ENCODE peak calls at places on chromosomes 7 and 10, in ten cellular contexts. One of them, this sample, is unnamed.

GRCh38 chr7:146054909-146055308 is 61.7 kb upstream of the CNTNAP2 start:
- DNase-seq in G401: no peak
- DNase-seq in HT-29: no peak
- DNase-seq in activated CD4-positive, alpha-beta T cell treated with anti-CD3 and anti-CD28 coated beads, Interleukin-2, amount 50 U/mL, for 1 hour: no peak
- DNase-seq in AG09309: no peak
- DNase-seq in choroid plexus epithelial cell: peak; percentile 31
- DNase-seq in neural progenitor cell: no peak
- DNase-seq in uterus: no peak
- DNase-seq in C1 segment of cervical spinal cord: no peak
- DNase-seq in central memory CD8-positive, alpha-beta T cell: no peak
- DNase-seq in this sample: no peak

GRCh38 chr10:14617125-14617524 is 157.6 kb downstream of the FAM107B start:
- DNase-seq in uterus: no peak
- DNase-seq in G401: no peak
- DNase-seq in HT-29: no peak
- DNase-seq in C1 segment of cervical spinal cord: no peak
- DNase-seq in activated CD4-positive, alpha-beta T cell treated with anti-CD3 and anti-CD28 coated beads, Interleukin-2, amount 50 U/mL, for 1 hour: no peak
- DNase-seq in neural progenitor cell: no peak
- DNase-seq in AG09309: no peak
- DNase-seq in choroid plexus epithelial cell: no peak
- DNase-seq in central memory CD8-positive, alpha-beta T cell: no peak
- DNase-seq in this sample: no peak

GRCh38 chr7:126450269-126450671 is 802.5 kb downstream of the GRM8 start:
- DNase-seq in central memory CD8-positive, alpha-beta T cell: no peak
- DNase-seq in AG09309: no peak
- DNase-seq in neural progenitor cell: no peak
- DNase-seq in C1 segment of cervical spinal cord: no peak
- DNase-seq in HT-29: no peak
- DNase-seq in uterus: no peak
- DNase-seq in activated CD4-positive, alpha-beta T cell treated with anti-CD3 and anti-CD28 coated beads, Interleukin-2, amount 50 U/mL, for 1 hour: no peak
- DNase-seq in G401: no peak
- DNase-seq in choroid plexus epithelial cell: peak; percentile 33
- DNase-seq in this sample: no peak

GRCh38 chr10:44195120-44196007 is 189.5 kb downstream of the CXCL12 start:
- DNase-seq in choroid plexus epithelial cell: peak; percentile 93
- DNase-seq in central memory CD8-positive, alpha-beta T cell: no peak
- DNase-seq in C1 segment of cervical spinal cord: no peak
- DNase-seq in activated CD4-positive, alpha-beta T cell treated with anti-CD3 and anti-CD28 coated beads, Interleukin-2, amount 50 U/mL, for 1 hour: no peak
- DNase-seq in HT-29: peak; percentile 15
- DNase-seq in neural progenitor cell: no peak
- DNase-seq in G401: no peak
- DNase-seq in AG09309: peak; percentile 80
- DNase-seq in uterus: peak; percentile 80
- DNase-seq in this sample: peak; percentile 67

GRCh38 chr7:2477447-2478386 is 1.5 kb upstream of the GRIFIN start:
- DNase-seq in activated CD4-positive, alpha-beta T cell treated with anti-CD3 and anti-CD28 coated beads, Interleukin-2, amount 50 U/mL, for 1 hour: peak; percentile 50
- DNase-seq in neural progenitor cell: peak; percentile 88
- DNase-seq in HT-29: peak; percentile 79
- DNase-seq in uterus: peak; percentile 57
- DNase-seq in G401: peak; percentile 45
- DNase-seq in AG09309: no peak
- DNase-seq in choroid plexus epithelial cell: peak; percentile 57
- DNase-seq in C1 segment of cervical spinal cord: no peak
- DNase-seq in central memory CD8-positive, alpha-beta T cell: peak; percentile 41
- DNase-seq in this sample: no peak

GRCh38 chr7:38840736-38841460 is 68.1 kb downstream of the VPS41 start:
- DNase-seq in G401: no peak
- DNase-seq in choroid plexus epithelial cell: peak; percentile 89
- DNase-seq in activated CD4-positive, alpha-beta T cell treated with anti-CD3 and anti-CD28 coated beads, Interleukin-2, amount 50 U/mL, for 1 hour: no peak
- DNase-seq in central memory CD8-positive, alpha-beta T cell: no peak
- DNase-seq in uterus: no peak
- DNase-seq in AG09309: peak; percentile 31
- DNase-seq in neural progenitor cell: no peak
- DNase-seq in HT-29: no peak
- DNase-seq in C1 segment of cervical spinal cord: no peak
- DNase-seq in this sample: peak; percentile 61

GRCh38 chr10:25176421-25176968 is 1.7 kb downstream of the GPR158 start:
- DNase-seq in C1 segment of cervical spinal cord: no peak
- DNase-seq in neural progenitor cell: peak; percentile 60
- DNase-seq in uterus: no peak
- DNase-seq in G401: peak; percentile 63
- DNase-seq in choroid plexus epithelial cell: no peak
- DNase-seq in central memory CD8-positive, alpha-beta T cell: no peak
- DNase-seq in activated CD4-positive, alpha-beta T cell treated with anti-CD3 and anti-CD28 coated beads, Interleukin-2, amount 50 U/mL, for 1 hour: no peak
- DNase-seq in AG09309: no peak
- DNase-seq in HT-29: no peak
- DNase-seq in this sample: no peak

GRCh38 chr10:133442191-133442966 is 11.4 kb upstream of the SCART1 start:
- DNase-seq in neural progenitor cell: no peak
- DNase-seq in choroid plexus epithelial cell: no peak
- DNase-seq in central memory CD8-positive, alpha-beta T cell: no peak
- DNase-seq in C1 segment of cervical spinal cord: no peak
- DNase-seq in uterus: peak; percentile 4
- DNase-seq in HT-29: no peak
- DNase-seq in G401: no peak
- DNase-seq in activated CD4-positive, alpha-beta T cell treated with anti-CD3 and anti-CD28 coated beads, Interleukin-2, amount 50 U/mL, for 1 hour: no peak
- DNase-seq in AG09309: no peak
- DNase-seq in this sample: no peak

GRCh38 chr7:149625339-149625946 is 127.8 kb upstream of the ZNF746 start:
- DNase-seq in activated CD4-positive, alpha-beta T cell treated with anti-CD3 and anti-CD28 coated beads, Interleukin-2, amount 50 U/mL, for 1 hour: peak; percentile 50
- DNase-seq in choroid plexus epithelial cell: peak; percentile 80
- DNase-seq in AG09309: no peak
- DNase-seq in uterus: peak; percentile 63
- DNase-seq in central memory CD8-positive, alpha-beta T cell: peak; percentile 23
- DNase-seq in neural progenitor cell: peak; percentile 83
- DNase-seq in HT-29: peak; percentile 90
- DNase-seq in C1 segment of cervical spinal cord: no peak
- DNase-seq in G401: peak; percentile 75
- DNase-seq in this sample: no peak

GRCh38 chr10:97259119-97259518 is 33.3 kb downstream of the ARHGAP19 start:
- DNase-seq in C1 segment of cervical spinal cord: no peak
- DNase-seq in activated CD4-positive, alpha-beta T cell treated with anti-CD3 and anti-CD28 coated beads, Interleukin-2, amount 50 U/mL, for 1 hour: no peak
- DNase-seq in choroid plexus epithelial cell: no peak
- DNase-seq in HT-29: no peak
- DNase-seq in AG09309: no peak
- DNase-seq in uterus: no peak
- DNase-seq in neural progenitor cell: no peak
- DNase-seq in G401: no peak
- DNase-seq in central memory CD8-positive, alpha-beta T cell: no peak
- DNase-seq in this sample: no peak

GRCh38 chr10:8794860-8795259 is 740.4 kb downstream of the GATA3 start:
- DNase-seq in choroid plexus epithelial cell: no peak
- DNase-seq in activated CD4-positive, alpha-beta T cell treated with anti-CD3 and anti-CD28 coated beads, Interleukin-2, amount 50 U/mL, for 1 hour: no peak
- DNase-seq in C1 segment of cervical spinal cord: no peak
- DNase-seq in neural progenitor cell: no peak
- DNase-seq in central memory CD8-positive, alpha-beta T cell: no peak
- DNase-seq in G401: no peak
- DNase-seq in AG09309: no peak
- DNase-seq in HT-29: no peak
- DNase-seq in uterus: no peak
- DNase-seq in this sample: no peak

GRCh38 chr7:77504951-77505350 is 32.1 kb upstream of the PTPN12 start:
- DNase-seq in uterus: no peak
- DNase-seq in HT-29: no peak
- DNase-seq in C1 segment of cervical spinal cord: no peak
- DNase-seq in neural progenitor cell: no peak
- DNase-seq in AG09309: no peak
- DNase-seq in choroid plexus epithelial cell: no peak
- DNase-seq in activated CD4-positive, alpha-beta T cell treated with anti-CD3 and anti-CD28 coated beads, Interleukin-2, amount 50 U/mL, for 1 hour: no peak
- DNase-seq in central memory CD8-positive, alpha-beta T cell: no peak
- DNase-seq in G401: no peak
- DNase-seq in this sample: no peak

GRCh38 chr10:16995867-16996529 is 133.6 kb downstream of the CUBN start:
- DNase-seq in choroid plexus epithelial cell: peak; percentile 75
- DNase-seq in neural progenitor cell: peak; percentile 34
- DNase-seq in central memory CD8-positive, alpha-beta T cell: no peak
- DNase-seq in HT-29: peak; percentile 56
- DNase-seq in AG09309: no peak
- DNase-seq in G401: no peak
- DNase-seq in uterus: no peak
- DNase-seq in C1 segment of cervical spinal cord: no peak
- DNase-seq in activated CD4-positive, alpha-beta T cell treated with anti-CD3 and anti-CD28 coated beads, Interleukin-2, amount 50 U/mL, for 1 hour: no peak
- DNase-seq in this sample: no peak

GRCh38 chr10:132688580-132689420 is 97.1 kb downstream of the NKX6-2 start:
- DNase-seq in AG09309: no peak
- DNase-seq in activated CD4-positive, alpha-beta T cell treated with anti-CD3 and anti-CD28 coated beads, Interleukin-2, amount 50 U/mL, for 1 hour: no peak
- DNase-seq in choroid plexus epithelial cell: no peak
- DNase-seq in C1 segment of cervical spinal cord: no peak
- DNase-seq in central memory CD8-positive, alpha-beta T cell: no peak
- DNase-seq in neural progenitor cell: no peak
- DNase-seq in uterus: no peak
- DNase-seq in G401: no peak
- DNase-seq in HT-29: no peak
- DNase-seq in this sample: no peak

GRCh38 chr7:42426163-42426562 is 189.2 kb upstream of the GLI3 start:
- DNase-seq in AG09309: no peak
- DNase-seq in HT-29: no peak
- DNase-seq in neural progenitor cell: no peak
- DNase-seq in G401: no peak
- DNase-seq in uterus: no peak
- DNase-seq in central memory CD8-positive, alpha-beta T cell: no peak
- DNase-seq in activated CD4-positive, alpha-beta T cell treated with anti-CD3 and anti-CD28 coated beads, Interleukin-2, amount 50 U/mL, for 1 hour: no peak
- DNase-seq in choroid plexus epithelial cell: no peak
- DNase-seq in C1 segment of cervical spinal cord: no peak
- DNase-seq in this sample: no peak

GRCh38 chr10:103276941-103277712 is at the start of gene INA:
- DNase-seq in HT-29: no peak
- DNase-seq in central memory CD8-positive, alpha-beta T cell: no peak
- DNase-seq in choroid plexus epithelial cell: peak; percentile 39
- DNase-seq in uterus: no peak
- DNase-seq in neural progenitor cell: peak; percentile 94
- DNase-seq in AG09309: no peak
- DNase-seq in activated CD4-positive, alpha-beta T cell treated with anti-CD3 and anti-CD28 coated beads, Interleukin-2, amount 50 U/mL, for 1 hour: peak; percentile 1
- DNase-seq in C1 segment of cervical spinal cord: no peak
- DNase-seq in G401: peak; percentile 84
- DNase-seq in this sample: no peak

GRCh38 chr10:124569623-124570470 is 108.2 kb downstream of the LHPP start:
- DNase-seq in choroid plexus epithelial cell: no peak
- DNase-seq in G401: no peak
- DNase-seq in activated CD4-positive, alpha-beta T cell treated with anti-CD3 and anti-CD28 coated beads, Interleukin-2, amount 50 U/mL, for 1 hour: no peak
- DNase-seq in C1 segment of cervical spinal cord: no peak
- DNase-seq in uterus: no peak
- DNase-seq in HT-29: no peak
- DNase-seq in central memory CD8-positive, alpha-beta T cell: no peak
- DNase-seq in AG09309: no peak
- DNase-seq in neural progenitor cell: no peak
- DNase-seq in this sample: no peak

GRCh38 chr10:20963721-20964595 is 66.8 kb upstream of the NEBL start:
- DNase-seq in activated CD4-positive, alpha-beta T cell treated with anti-CD3 and anti-CD28 coated beads, Interleukin-2, amount 50 U/mL, for 1 hour: no peak
- DNase-seq in G401: no peak
- DNase-seq in C1 segment of cervical spinal cord: no peak
- DNase-seq in HT-29: no peak
- DNase-seq in uterus: no peak
- DNase-seq in AG09309: no peak
- DNase-seq in central memory CD8-positive, alpha-beta T cell: no peak
- DNase-seq in neural progenitor cell: no peak
- DNase-seq in choroid plexus epithelial cell: no peak
- DNase-seq in this sample: no peak

GRCh38 chr7:149286811-149287400 is 24.9 kb downstream of the ZNF783 start:
- DNase-seq in activated CD4-positive, alpha-beta T cell treated with anti-CD3 and anti-CD28 coated beads, Interleukin-2, amount 50 U/mL, for 1 hour: no peak
- DNase-seq in HT-29: peak; percentile 19
- DNase-seq in uterus: no peak
- DNase-seq in AG09309: no peak
- DNase-seq in central memory CD8-positive, alpha-beta T cell: no peak
- DNase-seq in choroid plexus epithelial cell: peak; percentile 17
- DNase-seq in G401: no peak
- DNase-seq in neural progenitor cell: no peak
- DNase-seq in C1 segment of cervical spinal cord: no peak
- DNase-seq in this sample: no peak

GRCh38 chr7:44220732-44221131 is 20.0 kb downstream of the YKT6 start:
- DNase-seq in C1 segment of cervical spinal cord: no peak
- DNase-seq in HT-29: no peak
- DNase-seq in central memory CD8-positive, alpha-beta T cell: no peak
- DNase-seq in activated CD4-positive, alpha-beta T cell treated with anti-CD3 and anti-CD28 coated beads, Interleukin-2, amount 50 U/mL, for 1 hour: no peak
- DNase-seq in AG09309: no peak
- DNase-seq in neural progenitor cell: no peak
- DNase-seq in uterus: no peak
- DNase-seq in G401: no peak
- DNase-seq in choroid plexus epithelial cell: no peak
- DNase-seq in this sample: no peak

GRCh38 chr10:63217120-63217605 is 84.0 kb downstream of the NRBF2 start:
- DNase-seq in choroid plexus epithelial cell: peak; percentile 75
- DNase-seq in C1 segment of cervical spinal cord: no peak
- DNase-seq in neural progenitor cell: peak; percentile 61
- DNase-seq in central memory CD8-positive, alpha-beta T cell: no peak
- DNase-seq in AG09309: peak; percentile 25
- DNase-seq in G401: peak; percentile 82
- DNase-seq in activated CD4-positive, alpha-beta T cell treated with anti-CD3 and anti-CD28 coated beads, Interleukin-2, amount 50 U/mL, for 1 hour: no peak
- DNase-seq in uterus: no peak
- DNase-seq in HT-29: peak; percentile 76
- DNase-seq in this sample: no peak

GRCh38 chr10:19993714-19994343 is 177.6 kb downstream of the PLXDC2 start:
- DNase-seq in G401: no peak
- DNase-seq in choroid plexus epithelial cell: peak; percentile 74
- DNase-seq in uterus: no peak
- DNase-seq in C1 segment of cervical spinal cord: no peak
- DNase-seq in central memory CD8-positive, alpha-beta T cell: no peak
- DNase-seq in activated CD4-positive, alpha-beta T cell treated with anti-CD3 and anti-CD28 coated beads, Interleukin-2, amount 50 U/mL, for 1 hour: no peak
- DNase-seq in HT-29: no peak
- DNase-seq in AG09309: no peak
- DNase-seq in neural progenitor cell: no peak
- DNase-seq in this sample: no peak

GRCh38 chr10:129680661-129681344 is 213.8 kb downstream of the MGMT start:
- DNase-seq in central memory CD8-positive, alpha-beta T cell: no peak
- DNase-seq in AG09309: no peak
- DNase-seq in choroid plexus epithelial cell: no peak
- DNase-seq in neural progenitor cell: no peak
- DNase-seq in HT-29: no peak
- DNase-seq in G401: no peak
- DNase-seq in C1 segment of cervical spinal cord: no peak
- DNase-seq in activated CD4-positive, alpha-beta T cell treated with anti-CD3 and anti-CD28 coated beads, Interleukin-2, amount 50 U/mL, for 1 hour: no peak
- DNase-seq in uterus: no peak
- DNase-seq in this sample: no peak

GRCh38 chr7:113424463-113424862 is 306.1 kb upstream of the SMIM30 start:
- DNase-seq in AG09309: no peak
- DNase-seq in HT-29: no peak
- DNase-seq in C1 segment of cervical spinal cord: no peak
- DNase-seq in uterus: no peak
- DNase-seq in activated CD4-positive, alpha-beta T cell treated with anti-CD3 and anti-CD28 coated beads, Interleukin-2, amount 50 U/mL, for 1 hour: no peak
- DNase-seq in neural progenitor cell: no peak
- DNase-seq in central memory CD8-positive, alpha-beta T cell: no peak
- DNase-seq in choroid plexus epithelial cell: no peak
- DNase-seq in G401: no peak
- DNase-seq in this sample: no peak

GRCh38 chr10:84117683-84118394 is 21.5 kb upstream of the GHITM start:
- DNase-seq in central memory CD8-positive, alpha-beta T cell: no peak
- DNase-seq in G401: no peak
- DNase-seq in AG09309: no peak
- DNase-seq in neural progenitor cell: no peak
- DNase-seq in uterus: no peak
- DNase-seq in activated CD4-positive, alpha-beta T cell treated with anti-CD3 and anti-CD28 coated beads, Interleukin-2, amount 50 U/mL, for 1 hour: no peak
- DNase-seq in HT-29: no peak
- DNase-seq in C1 segment of cervical spinal cord: no peak
- DNase-seq in choroid plexus epithelial cell: no peak
- DNase-seq in this sample: no peak

This sample was measured in non-pigmented ciliary epithelial cell.